ENCODE peak calls at places on chromosomes 7 and 10, in four cellular contexts. D, F, A and N are unnamed samples.

GRCh38 chr7:131110294-131111080 is 217.2 kb upstream of the MKLN1 start:
- DNase-seq in D (peak), A (peak), F (peak), N (no peak)

GRCh38 chr7:77747718-77748117 is 50.5 kb downstream of the TMEM60 start:
- DNase-seq in A (no peak), D (no peak), F (no peak), N (no peak)

GRCh38 chr10:114767101-114767588 is 54.4 kb upstream of the FHIP2A start:
- DNase-seq in A (no peak), F (no peak), D (peak), N (no peak)

GRCh38 chr7:2873686-2874551 is 29.8 kb upstream of the GNA12 start:
- DNase-seq in D (peak), A (peak), F (peak), N (peak)

GRCh38 chr7:7791523-7791922 is 73.1 kb upstream of the RPA3 start:
- DNase-seq in D (no peak), F (no peak), A (no peak), N (no peak)

GRCh38 chr10:988667-989545 is 672 bp downstream of the GTPBP4 start:
- DNase-seq in A (no peak), D (peak), F (no peak), N (no peak)

GRCh38 chr10:101986277-101986971 is 69.5 kb downstream of the ARMH3 start:
- DNase-seq in A (no peak), F (peak), D (no peak), N (no peak)

GRCh38 chr7:22435105-22435504 is 64.9 kb downstream of the STEAP1B start:
- DNase-seq in F (no peak), D (no peak), A (no peak), N (no peak)

GRCh38 chr10:123972481-123973401 is 81.1 kb upstream of the CPXM2 start:
- DNase-seq in F (no peak), A (peak), D (no peak), N (no peak)
- TF ChIP-seq EZH2 in F (no peak), A (peak), D (peak), N (no peak)

GRCh38 chr10:126580873-126581647 is 89.4 kb downstream of the C10orf90 start:
- DNase-seq in A (no peak), F (no peak), D (no peak), N (no peak)
- TF ChIP-seq EZH2 in A (no peak), F (no peak), D (no peak), N (no peak)

DNA sequence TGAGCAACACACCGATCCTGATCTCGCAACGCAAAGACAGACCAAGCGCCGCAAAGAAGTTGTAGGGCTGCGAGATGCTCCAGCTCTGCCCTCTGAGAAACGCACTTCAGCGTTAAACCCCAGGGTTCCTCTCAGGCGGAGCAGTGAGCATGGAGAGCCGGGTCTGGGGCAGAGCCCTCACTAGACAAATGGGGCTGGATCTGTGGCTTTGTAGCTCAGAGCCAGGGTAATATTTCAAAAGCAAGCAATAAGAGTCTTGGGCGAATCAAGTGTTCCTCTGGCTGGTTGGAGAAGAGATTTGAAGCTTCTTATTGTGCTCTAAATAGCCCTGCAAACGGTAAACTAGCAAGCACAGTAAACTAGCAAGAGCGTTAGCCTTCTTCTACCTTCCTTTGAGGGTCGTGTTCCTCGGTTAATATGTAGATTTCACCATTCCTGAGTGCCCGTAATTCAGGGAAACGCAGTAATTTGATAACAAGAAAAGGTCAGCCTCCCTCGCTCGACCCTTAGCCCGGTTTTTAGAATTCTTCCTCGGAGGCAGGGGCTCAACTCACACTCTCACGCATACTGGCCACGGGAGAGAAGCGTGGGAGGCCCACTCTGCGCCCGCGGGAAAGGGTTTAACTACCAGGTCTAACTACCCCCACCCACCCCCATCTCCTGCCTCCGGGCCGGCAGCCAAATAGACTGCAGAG is 6.7 kb downstream of the SKAP2 start:
- DNase-seq in F (no peak), A (peak), D (peak), N (no peak)
- TF ChIP-seq EZH2 in F (no peak), A (peak), D (no peak), N (no peak)

DNA sequence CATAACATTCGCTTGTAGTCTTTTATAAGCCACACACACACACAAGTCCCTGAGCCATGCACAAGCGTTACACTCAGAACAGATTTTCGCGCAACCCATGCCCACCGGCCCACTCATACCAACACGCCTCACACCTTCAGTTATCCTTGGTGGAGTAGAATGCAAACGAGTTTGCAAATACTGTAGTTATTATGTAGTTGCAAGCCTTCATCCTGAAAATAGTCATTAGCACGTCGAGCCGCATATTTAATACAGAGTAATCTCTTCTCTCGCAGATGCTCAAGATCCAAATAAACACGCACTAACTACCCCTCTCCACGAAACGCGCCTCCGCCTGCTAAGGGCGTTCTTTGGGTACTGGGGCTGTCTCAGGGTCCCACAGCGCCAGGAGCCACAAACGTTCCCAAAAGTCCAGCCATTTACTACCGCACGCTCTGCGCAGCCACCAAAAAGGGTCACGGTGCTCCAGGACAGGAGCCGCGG is 1.8 kb downstream of the NKX2-3 start:
- DNase-seq in D (no peak), F (no peak), A (no peak), N (no peak)
- TF ChIP-seq EZH2 in D (peak), F (no peak), A (peak), N (no peak)

DNA sequence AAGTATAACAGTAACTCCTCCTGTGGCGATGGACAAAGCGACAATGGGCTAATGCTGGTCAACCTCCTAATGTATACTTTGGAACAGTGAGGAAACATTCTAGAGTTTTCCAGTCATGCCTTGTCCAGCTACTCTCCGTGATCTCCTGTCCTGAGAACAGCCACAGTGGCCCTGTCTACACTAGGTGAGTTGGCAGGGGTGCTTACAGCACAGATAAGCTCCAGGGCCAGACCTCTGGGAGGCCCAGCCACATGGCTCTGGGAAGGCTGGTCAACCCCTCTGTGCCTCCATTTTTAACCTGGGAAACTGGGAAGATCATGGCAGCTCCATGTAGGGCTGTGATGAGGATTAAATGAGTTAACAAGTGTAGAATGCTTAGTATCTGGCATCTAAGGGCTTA is 57.0 kb downstream of the CLEC2L start:
- DNase-seq in F (no peak), A (no peak), D (no peak), N (no peak)
- TF ChIP-seq EZH2 in F (no peak), A (no peak), D (no peak), N (no peak)